ENCODE peak calls at places on chromosomes 7 and 10, in four cellular contexts. W is brain microvascular endothelial cell, B is PC-9, Z is HFFc6. O is an unnamed sample.

GRCh38 chr10:91416339-91416868 is 6.3 kb downstream of the HECTD2 start:
- DNase-seq in W (no peak), B (no peak), Z (no peak), O (no peak)

GRCh38 chr7:82325416-82325815 is 118.2 kb downstream of the CACNA2D1 start:
- DNase-seq in W (no peak), B (no peak), Z (peak; percentile 2), O (no peak)

GRCh38 chr7:101567231-101567630 is 61.9 kb downstream of the MYL10 start:
- DNase-seq in W (no peak), B (no peak), Z (no peak), O (no peak)

GRCh38 chr7:22858640-22859561 is 36.3 kb upstream of the TOMM7 start:
- DNase-seq in W (peak; percentile 94), B (peak; percentile 83), Z (peak; percentile 99), O (no peak)

GRCh38 chr7:108294595-108294994 is 161.6 kb downstream of the NRCAM start:
- DNase-seq in W (no peak), B (no peak), Z (no peak), O (no peak)

GRCh38 chr7:50212666-50213621 is 91.6 kb upstream of the IKZF1 start:
- DNase-seq in W (no peak), B (no peak), Z (no peak), O (no peak)

GRCh38 chr7:10802526-10802925 is 171.1 kb upstream of the PHF14 start:
- DNase-seq in W (peak; percentile 94), B (no peak), Z (peak; percentile 2), O (no peak)

GRCh38 chr7:151137841-151138540 is 29.5 kb downstream of the GBX1 start:
- DNase-seq in W (no peak), B (no peak), Z (no peak), O (no peak)

GRCh38 chr7:80807166-80807900 is 111.5 kb downstream of the SEMA3C start:
- DNase-seq in W (no peak), B (no peak), Z (peak; percentile 41), O (no peak)

GRCh38 chr10:656883-657282 is 32.6 kb downstream of the DIP2C start:
- DNase-seq in W (no peak), B (no peak), Z (no peak), O (no peak)

GRCh38 chr7:70574970-70575799 is 556.8 kb upstream of the GALNT17 start:
- DNase-seq in W (no peak), B (no peak), Z (no peak), O (no peak)

GRCh38 chr7:8710124-8710523 is 276.7 kb downstream of the NXPH1 start:
- DNase-seq in W (no peak), B (no peak), Z (no peak), O (no peak)

GRCh38 chr7:1855396-1856160 is 185.5 kb downstream of the ELFN1 start:
- DNase-seq in W (no peak), B (no peak), Z (no peak), O (no peak)

GRCh38 chr7:28729276-28729675 is 228.9 kb downstream of the TRIL start:
- DNase-seq in W (peak; percentile 19), B (no peak), Z (no peak), O (no peak)

GRCh38 chr7:111765936-111766643 is 203.8 kb upstream of the IMMP2L start:
- DNase-seq in W (peak; percentile 35), B (no peak), Z (no peak), O (no peak)

GRCh38 chr10:112765717-112766235 is 184.3 kb upstream of the TCF7L2 start:
- DNase-seq in W (no peak), B (no peak), Z (no peak), O (no peak)

GRCh38 chr10:50152792-50153272 is 85.1 kb downstream of the WASHC2A start:
- DNase-seq in W (no peak), B (no peak), Z (no peak), O (no peak)

GRCh38 chr10:100734295-100735086 is 10.9 kb upstream of the PAX2 start:
- DNase-seq in W (no peak), B (no peak), Z (no peak), O (no peak)

GRCh38 chr10:5229019-5229418 is 32.4 kb downstream of the AKR1C4 start:
- DNase-seq in W (no peak), B (no peak), Z (no peak), O (no peak)

GRCh38 chr10:132868995-132869394 is 73.4 kb downstream of the CFAP46 start:
- DNase-seq in W (no peak), B (no peak), Z (no peak), O (no peak)

GRCh38 chr10:50394832-50395231 is 143.5 kb upstream of the ASAH2 start:
- DNase-seq in W (no peak), B (no peak), Z (no peak), O (no peak)

GRCh38 chr10:118264838-118265470 is 77.2 kb downstream of the FAM204A start:
- DNase-seq in W (no peak), B (no peak), Z (no peak), O (no peak)

GRCh38 chr10:46539596-46540411 is 16.7 kb downstream of the GPRIN2 start:
- DNase-seq in W (peak; percentile 93), B (peak; percentile 63), Z (no peak), O (peak; percentile 73)

GRCh38 chr10:58044072-58044471 is 223.6 kb downstream of the IPMK start:
- DNase-seq in W (peak; percentile 82), B (no peak), Z (peak; percentile 94), O (no peak)

GRCh38 chr10:6215683-6216484 is 13.2 kb downstream of the PFKFB3 start:
- DNase-seq in W (no peak), B (no peak), Z (no peak), O (no peak)

GRCh38 chr10:68327889-68328786 is 3.7 kb upstream of the HNRNPH3 start:
- DNase-seq in W (peak; percentile 39), B (no peak), Z (peak; percentile 75), O (no peak)

GRCh38 chr7:4740796-4741195 is 34.6 kb upstream of the AP5Z1 start:
- DNase-seq in W (no peak), B (no peak), Z (no peak), O (no peak)

GRCh38 chr7:4739528-4739992 is 35.9 kb upstream of the AP5Z1 start:
- DNase-seq in W (peak; percentile 76), B (no peak), Z (no peak), O (no peak)

GRCh38 chr7:4737300-4737699 is 38.1 kb upstream of the AP5Z1 start:
- DNase-seq in W (no peak), B (no peak), Z (no peak), O (no peak)

GRCh38 chr7:4742051-4742573 is 33.3 kb upstream of the AP5Z1 start:
- DNase-seq in W (no peak), B (no peak), Z (no peak), O (no peak)

GRCh38 chr7:4738711-4739527 is 36.5 kb upstream of the AP5Z1 start:
- DNase-seq in W (peak; percentile 96), B (no peak), Z (peak; percentile 67), O (no peak)
- TF ChIP-seq CTCF in W (no peak), B (no peak), Z (peak; percentile 15), O (no peak)

GRCh38 chr10:80441831-80442230 is 12.3 kb upstream of the TSPAN14 start:
- DNase-seq in W (no peak), B (no peak), Z (no peak), O (no peak)

GRCh38 chr10:80444124-80444523 is 10.0 kb upstream of the TSPAN14 start:
- DNase-seq in W (no peak), B (no peak), Z (no peak), O (no peak)

GRCh38 chr10:80442879-80443278 is 11.2 kb upstream of the TSPAN14 start:
- DNase-seq in W (no peak), B (no peak), Z (peak; percentile 59), O (no peak)

GRCh38 chr10:80444646-80445319 is 9.3 kb upstream of the TSPAN14 start:
- DNase-seq in W (peak; percentile 56), B (peak; percentile 60), Z (peak; percentile 59), O (peak; percentile 66)

DNA sequence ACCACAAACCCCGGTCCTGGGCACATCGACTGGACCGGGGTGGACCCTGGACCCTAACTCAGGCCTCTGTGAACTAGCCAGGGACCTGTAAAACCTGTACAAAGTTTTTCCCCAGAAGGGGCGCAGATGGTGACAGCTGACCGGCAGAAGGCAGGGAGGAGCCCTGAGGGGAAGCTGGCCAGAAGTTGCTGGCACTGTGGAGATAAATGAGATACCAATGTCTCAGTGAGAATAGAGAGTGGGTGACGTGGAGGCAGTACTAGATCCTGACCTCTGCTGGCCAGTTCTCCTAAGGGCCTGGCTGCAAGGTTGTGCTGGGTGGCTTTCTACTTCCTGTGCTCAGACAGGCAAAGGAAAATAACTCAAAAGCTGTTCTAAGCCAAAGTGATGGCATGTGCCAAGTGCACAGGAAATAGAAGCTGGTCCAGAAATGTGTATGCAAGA is 10.6 kb upstream of the TSPAN14 start:
- DNase-seq in W (no peak), B (no peak), Z (peak; percentile 49), O (peak; percentile 35)
- TF ChIP-seq CTCF in W (peak; percentile 57), B (peak; percentile 54), Z (peak; percentile 73), O (no peak)

GRCh38 chr10:30027057-30028005 is 32.1 kb downstream of the JCAD start:
- DNase-seq in W (peak; percentile 7), B (no peak), Z (no peak), O (peak; percentile 67)
- TF ChIP-seq CTCF in W (peak; percentile 26), B (no peak), Z (no peak), O (no peak)

DNA sequence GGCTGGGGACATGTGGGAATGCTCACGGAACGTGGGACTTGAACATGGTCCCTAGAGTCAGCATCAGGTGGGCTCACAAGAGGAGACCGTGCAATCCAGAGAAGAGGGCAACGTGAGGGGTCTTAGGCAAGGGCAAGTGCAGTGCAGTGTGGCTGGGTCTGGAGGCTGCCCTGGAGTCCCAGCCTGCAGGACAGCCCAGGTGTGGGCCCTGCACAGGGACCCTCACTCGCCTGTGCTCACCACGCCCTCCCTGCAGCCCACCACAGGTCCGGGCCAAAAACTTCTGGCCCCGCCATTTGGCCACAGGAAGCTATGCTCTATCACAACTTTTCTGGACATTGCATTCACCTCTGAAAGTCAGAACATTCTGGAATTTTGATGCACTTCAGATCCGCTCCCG is 133.5 kb downstream of the PAXIP1 start:
- DNase-seq in W (no peak), B (no peak), Z (no peak), O (no peak)
- TF ChIP-seq CTCF in W (no peak), B (no peak), Z (no peak), O (no peak)

DNA sequence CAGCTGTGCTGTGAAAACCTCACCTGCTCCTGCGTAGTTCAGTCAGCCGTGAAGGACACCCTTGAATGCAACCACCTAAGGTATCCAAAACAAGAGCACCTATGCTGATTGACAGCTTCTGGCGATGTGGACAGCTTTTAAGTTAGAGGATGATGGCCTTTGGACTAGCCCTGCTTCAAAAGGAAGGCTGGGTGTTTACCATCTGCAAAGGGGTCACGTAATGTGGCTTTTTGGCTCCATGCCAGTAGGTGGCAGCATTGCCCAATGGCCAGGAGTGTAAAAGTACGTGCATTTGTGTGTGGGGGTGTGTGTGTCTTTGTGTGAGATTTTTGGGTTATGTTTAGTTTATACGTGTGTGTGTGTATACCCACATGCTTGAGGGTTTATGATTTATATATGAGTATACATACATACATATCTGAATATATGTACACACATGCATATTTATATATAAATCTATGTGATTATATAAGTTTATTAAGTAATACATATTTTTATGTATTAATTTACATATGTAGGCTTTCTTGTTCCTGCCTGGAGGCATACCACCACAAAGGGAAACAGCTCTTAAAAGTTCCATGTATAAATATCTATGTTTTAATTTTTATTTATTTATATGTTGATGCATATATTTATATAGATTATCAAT is 236.3 kb upstream of the ANKRD30A start:
- DNase-seq in W (peak; percentile 18), B (no peak), Z (no peak), O (peak; percentile 60)
- TF ChIP-seq CTCF in W (peak; percentile 65), B (peak; percentile 22), Z (no peak), O (peak; percentile 21)

O was measured in Calu3.